ENCODE peak calls at places on chromosomes 3 and 15, in nine cellular contexts. U, S, K, Z, X, W, M, R and L are unnamed samples.
A peak's percentile ranks its signal among the peaks of the same experiment; 100 is the strongest.

GRCh38 chr3:24145981-24146822 is 201.1 kb downstream of the NR1D2 start:
- DNase-seq in U (no peak), S (peak; percentile 90), K (peak; percentile 76), Z (peak; percentile 57), X (peak; percentile 41), W (no peak), M (no peak), R (no peak), L (peak; percentile 86)

GRCh38 chr3:46664971-46665762 is 28.3 kb downstream of the ALS2CL start:
- DNase-seq in U (no peak), S (peak; percentile 13), K (no peak), Z (no peak), X (no peak), W (no peak), M (peak; percentile 21), R (no peak), L (no peak)

GRCh38 chr15:78448441-78449219 is 10.6 kb downstream of the IREB2 start:
- DNase-seq in U (no peak), S (peak; percentile 20), K (no peak), Z (no peak), X (no peak), W (no peak), M (no peak), R (no peak), L (no peak)

GRCh38 chr3:178072391-178072790 is 463.8 kb upstream of the KCNMB2 start:
- DNase-seq in U (no peak), S (peak; percentile 56), K (no peak), Z (no peak), X (no peak), W (no peak), M (no peak), R (no peak), L (no peak)

GRCh38 chr15:70033109-70033508 is 64.6 kb downstream of the TLE3 start:
- DNase-seq in U (no peak), S (no peak), K (no peak), Z (no peak), X (no peak), W (no peak), M (no peak), R (no peak), L (no peak)

GRCh38 chr15:33089878-33090757 is 104.4 kb downstream of the FMN1 start:
- DNase-seq in U (no peak), S (peak; percentile 94), K (peak; percentile 74), Z (no peak), X (peak; percentile 65), W (no peak), M (no peak), R (no peak), L (peak; percentile 44)

GRCh38 chr15:76150508-76150907 is 90.7 kb downstream of the TMEM266 start:
- DNase-seq in U (no peak), S (no peak), K (no peak), Z (no peak), X (no peak), W (no peak), M (no peak), R (no peak), L (no peak)

GRCh38 chr3:171168086-171168485 is 141.6 kb upstream of the SLC2A2 start:
- DNase-seq in U (no peak), S (peak; percentile 22), K (peak; percentile 72), Z (peak; percentile 67), X (peak; percentile 59), W (no peak), M (peak; percentile 57), R (no peak), L (peak; percentile 79)

GRCh38 chr3:169002689-169003088 is 660.8 kb downstream of the MECOM start:
- DNase-seq in U (no peak), S (no peak), K (peak; percentile 64), Z (no peak), X (no peak), W (no peak), M (no peak), R (no peak), L (no peak)

GRCh38 chr15:101441706-101442105 is 47.8 kb downstream of the PCSK6 start:
- DNase-seq in U (no peak), S (no peak), K (no peak), Z (no peak), X (no peak), W (no peak), M (no peak), R (no peak), L (no peak)

GRCh38 chr15:79635897-79636596 is 203.9 kb downstream of the MINAR1 start:
- DNase-seq in U (no peak), S (peak; percentile 14), K (peak; percentile 7), Z (peak; percentile 43), X (no peak), W (no peak), M (no peak), R (no peak), L (peak; percentile 49)

GRCh38 chr3:103048371-103048722 is 613.5 kb downstream of the ZPLD1 start:
- DNase-seq in U (no peak), S (no peak), K (no peak), Z (no peak), X (no peak), W (no peak), M (no peak), R (no peak), L (peak; percentile 88)

GRCh38 chr15:29822100-29822684 is at the start of gene TJP1:
- DNase-seq in U (no peak), S (peak; percentile 74), K (peak; percentile 87), Z (peak; percentile 84), X (peak; percentile 94), W (peak; percentile 70), M (peak; percentile 83), R (peak; percentile 79), L (peak; percentile 49)

GRCh38 chr15:40844543-40844981 is 714 bp downstream of the SPINT1 start:
- DNase-seq in U (no peak), S (no peak), K (peak; percentile 28), Z (no peak), X (peak; percentile 50), W (peak; percentile 41), M (no peak), R (no peak), L (no peak)

GRCh38 chr15:40846846-40847224 is 3.0 kb downstream of the SPINT1 start:
- DNase-seq in U (no peak), S (no peak), K (peak; percentile 34), Z (no peak), X (peak; percentile 65), W (no peak), M (no peak), R (no peak), L (no peak)

GRCh38 chr15:40845511-40846284 is 1.9 kb downstream of the SPINT1 start:
- DNase-seq in U (no peak), S (no peak), K (peak; percentile 97), Z (no peak), X (peak; percentile 93), W (peak; percentile 82), M (peak; percentile 63), R (no peak), L (no peak)

GRCh38 chr15:40845036-40845435 is 1.2 kb downstream of the SPINT1 start:
- DNase-seq in U (no peak), S (no peak), K (no peak), Z (no peak), X (peak; percentile 4), W (no peak), M (no peak), R (no peak), L (no peak)

GRCh38 chr15:40847225-40847961 is 3.5 kb downstream of the SPINT1 start:
- DNase-seq in U (no peak), S (peak; percentile 28), K (peak; percentile 85), Z (peak; percentile 64), X (peak; percentile 93), W (peak; percentile 84), M (peak; percentile 80), R (no peak), L (no peak)
- H3K27ac ChIP-seq in U (peak overlapping the region; percentile 59), S (no peak overlapping the region), K (peak overlapping the region; percentile 53), Z (peak overlapping the region; percentile 58), X (peak overlapping the region; percentile 97), W (no peak overlapping the region), M (no peak overlapping the region), R (no peak overlapping the region), L (no peak overlapping the region)

GRCh38 chr15:100383302-100384107 is 41.7 kb upstream of the ADAMTS17 start:
- DNase-seq in U (peak; percentile 9), S (no peak), K (peak; percentile 75), Z (peak; percentile 64), X (peak; percentile 47), W (peak; percentile 38), M (peak; percentile 48), R (no peak), L (peak; percentile 10)
- H3K9me3 ChIP-seq in U (no peaks in the 10 kb centered on the region), S (peaks cover 35% of the 10 kb centered on the region), K (peaks cover 7% of the 10 kb centered on the region), Z (peaks cover 26% of the 10 kb centered on the region), X (no peaks in the 10 kb centered on the region), W (peaks cover 3% of the 10 kb centered on the region), M (peaks cover 35% of the 10 kb centered on the region), R (no peaks in the 10 kb centered on the region), L (peaks cover 12% of the 10 kb centered on the region)

GRCh38 chr15:45319472-45320214 is 58.7 kb downstream of the GATM start:
- DNase-seq in U (no peak), S (no peak), K (no peak), Z (no peak), X (no peak), W (no peak), M (no peak), R (no peak), L (no peak)

GRCh38 chr15:45314960-45315359 is 62.9 kb downstream of the SLC28A2 start:
- DNase-seq in U (no peak), S (peak; percentile 11), K (peak; percentile 65), Z (peak; percentile 66), X (peak; percentile 55), W (no peak), M (peak; percentile 73), R (no peak), L (no peak)

GRCh38 chr15:45326280-45326679 is 52.1 kb downstream of the GATM start:
- DNase-seq in U (no peak), S (no peak), K (no peak), Z (no peak), X (no peak), W (no peak), M (no peak), R (no peak), L (no peak)

DNA sequence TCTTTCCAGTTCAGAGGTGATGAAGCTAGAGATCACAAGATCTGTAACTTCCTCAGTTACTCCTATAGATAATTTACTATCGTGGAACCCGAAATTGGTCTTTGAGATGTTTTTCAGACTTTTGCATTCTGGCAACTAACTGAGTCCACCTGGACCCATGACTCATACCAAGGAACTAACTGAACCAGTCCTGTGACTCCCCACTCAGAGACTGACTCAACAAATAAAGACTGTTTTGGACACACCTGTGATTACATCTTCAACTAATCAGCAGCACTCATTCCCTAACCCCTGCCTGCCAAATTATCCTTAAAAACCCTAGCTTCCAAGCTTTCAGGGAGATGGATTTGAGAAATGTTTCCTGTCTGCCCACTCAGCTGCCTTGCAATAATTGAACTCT is 57.8 kb downstream of the GATM start:
- DNase-seq in U (no peak), S (no peak), K (peak; percentile 80), Z (no peak), X (no peak), W (no peak), M (no peak), R (no peak), L (no peak)
- H3K27ac ChIP-seq in U (no peak overlapping the region), S (no peak overlapping the region), K (no peak overlapping the region), Z (no peak overlapping the region), X (no peak overlapping the region), W (no peak overlapping the region), M (no peak overlapping the region), R (no peak overlapping the region), L (no peak overlapping the region)

DNA sequence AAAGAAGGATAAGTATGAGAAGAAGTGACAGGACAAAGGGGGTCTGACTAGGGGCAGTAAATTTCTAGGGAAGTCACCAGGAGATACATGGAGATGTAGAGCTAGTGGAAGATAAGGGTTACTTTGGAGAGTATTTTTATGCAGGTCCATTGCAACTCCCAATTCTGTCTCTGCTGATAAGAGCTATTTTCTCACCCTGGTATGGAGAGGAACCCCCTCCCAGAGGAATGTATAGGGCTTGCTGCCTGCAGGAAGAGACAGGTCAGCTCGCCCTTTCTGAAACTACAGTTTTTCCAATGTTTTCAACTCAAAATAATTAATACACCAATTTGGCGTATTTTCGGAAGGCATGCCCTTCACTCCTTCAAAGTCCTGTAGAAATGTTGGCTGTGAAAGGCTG is 11.4 kb upstream of the CORO2B start:
- DNase-seq in U (no peak), S (no peak), K (no peak), Z (no peak), X (no peak), W (no peak), M (no peak), R (no peak), L (no peak)
- H3K9me3 ChIP-seq in U (no peaks in the 10 kb centered on the region), S (no peaks in the 10 kb centered on the region), K (no peaks in the 10 kb centered on the region), Z (no peaks in the 10 kb centered on the region), X (no peaks in the 10 kb centered on the region), W (no peaks in the 10 kb centered on the region), M (no peaks in the 10 kb centered on the region), R (no peaks in the 10 kb centered on the region), L (no peaks in the 10 kb centered on the region)